ENCODE peak calls at places on chromosomes 11 and 22, in ten cellular contexts. W is mucosa of descending colon, O is PC-3, C is endodermal cell, G is fibroblast of lung, B is brain microvascular endothelial cell, H is IMR-90, D is transverse colon, P is vagina, Q is heart right ventricle. S is an unnamed sample.

GRCh38 chr11:16605440-16605970 is 132.9 kb upstream of the C11orf58 start:
- DNase-seq in Q (peak; percentile 43), O (no peak), H (peak; percentile 44), B (peak; percentile 12), D (peak; percentile 22), W (peak; percentile 36), P (no peak), C (peak; percentile 78), G (peak; percentile 26), S (peak; percentile 23)

GRCh38 chr11:102135256-102135655 is 25.0 kb downstream of the YAP1 start:
- DNase-seq in B (no peak), H (no peak), G (no peak), D (no peak), C (no peak), P (no peak), Q (no peak), W (no peak), O (no peak), S (no peak)

GRCh38 chr11:27926056-27926455 is 181.9 kb downstream of the KIF18A start:
- DNase-seq in O (no peak), W (no peak), D (no peak), Q (no peak), H (no peak), B (no peak), P (no peak), G (no peak), C (no peak), S (no peak)

GRCh38 chr11:124717421-124717785 is 22.3 kb upstream of the NRGN start:
- DNase-seq in P (no peak), G (peak; percentile 36), B (peak; percentile 15), D (no peak), C (no peak), H (peak; percentile 59), W (no peak), O (peak; percentile 11), Q (no peak), S (peak; percentile 59)

GRCh38 chr11:18624161-18624560 is 10.0 kb downstream of the SPTY2D1 start:
- DNase-seq in P (no peak), Q (no peak), B (no peak), D (no peak), C (no peak), O (no peak), H (no peak), W (no peak), G (no peak), S (no peak)

GRCh38 chr11:82718307-82718706 is 15.4 kb downstream of the FAM181B start:
- DNase-seq in C (peak; percentile 73), P (no peak), Q (no peak), H (peak; percentile 49), D (no peak), W (peak; percentile 46), O (peak; percentile 76), G (peak; percentile 39), B (peak; percentile 40), S (peak; percentile 69)

GRCh38 chr11:130737866-130738431 is 178.3 kb downstream of the SNX19 start:
- DNase-seq in D (no peak), G (peak; percentile 98), H (peak; percentile 89), Q (peak; percentile 72), O (peak; percentile 72), C (peak; percentile 37), P (no peak), W (no peak), B (peak; percentile 74), S (peak; percentile 83)

GRCh38 chr11:44940424-44940823 is 10.3 kb downstream of the TP53I11 start:
- DNase-seq in G (no peak), C (no peak), B (no peak), H (no peak), P (no peak), O (no peak), D (no peak), Q (no peak), W (no peak), S (no peak)

GRCh38 chr22:39895682-39896081 is 2.1 kb upstream of the ENTHD1 start:
- DNase-seq in G (no peak), Q (no peak), D (no peak), W (no peak), C (no peak), O (no peak), B (no peak), H (no peak), P (no peak), S (no peak)

GRCh38 chr11:101915811-101916291 is 471 bp downstream of the ANGPTL5 start:
- DNase-seq in W (no peak), C (no peak), Q (no peak), O (peak; percentile 52), B (peak; percentile 48), G (peak; percentile 38), P (no peak), H (peak; percentile 36), D (no peak), S (peak; percentile 78)

GRCh38 chr11:33668468-33668825 is 32.2 kb downstream of the C11orf91 start:
- DNase-seq in Q (no peak), W (no peak), G (peak; percentile 59), B (no peak), D (no peak), H (no peak), C (no peak), O (no peak), P (no peak), S (no peak)

GRCh38 chr11:70811483-70811882 is 413.2 kb downstream of the CTTN start:
- DNase-seq in H (no peak), G (no peak), C (no peak), O (no peak), W (no peak), Q (no peak), D (no peak), P (no peak), B (no peak), S (no peak)

GRCh38 chr11:100687630-100688395 is 725 bp downstream of the ARHGAP42 start:
- DNase-seq in P (peak; percentile 86), C (peak; percentile 89), D (peak; percentile 65), Q (peak; percentile 29), H (peak; percentile 85), W (peak; percentile 69), G (peak; percentile 84), O (peak; percentile 81), B (peak; percentile 72), S (peak; percentile 93)

GRCh38 chr11:47376183-47376542 is 2.2 kb downstream of the SPI1 start:
- DNase-seq in O (no peak), P (no peak), W (no peak), B (no peak), Q (no peak), H (no peak), D (no peak), C (no peak), G (no peak), S (no peak)

GRCh38 chr11:47377571-47378010 is 756 bp downstream of the SPI1 start:
- DNase-seq in Q (no peak), B (no peak), W (no peak), O (no peak), G (no peak), C (no peak), D (no peak), H (no peak), P (no peak), S (no peak)

GRCh38 chr11:47378011-47378835 is at the start of gene SPI1:
- DNase-seq in G (no peak), H (no peak), B (no peak), P (no peak), Q (peak; percentile 37), D (peak; percentile 73), O (no peak), W (peak; percentile 59), C (no peak), S (no peak)

GRCh38 chr11:47375546-47376085 is 2.7 kb downstream of the SPI1 start:
- DNase-seq in W (no peak), P (no peak), B (no peak), C (no peak), O (no peak), G (no peak), Q (no peak), H (no peak), D (no peak), S (no peak)

GRCh38 chr11:47376543-47377371 is 1.6 kb downstream of the SPI1 start:
- DNase-seq in H (no peak), G (no peak), D (peak; percentile 39), Q (no peak), P (no peak), B (no peak), C (no peak), W (peak; percentile 41), O (no peak), S (peak; percentile 12)
- H3K4me3 ChIP-seq in H (no peak overlapping the region), G (no peak overlapping the region), D (no peak overlapping the region), Q (peak overlapping the region; percentile 66), P (peak overlapping the region; percentile 8), B (no peak overlapping the region), C (no peak overlapping the region), W (no peak overlapping the region), O (no peak overlapping the region), S (no peak overlapping the region)

GRCh38 chr11:64874308-64874707 is 4.1 kb downstream of the EHD1 start:
- DNase-seq in W (no peak), B (no peak), H (peak; percentile 47), Q (no peak), D (peak; percentile 60), P (no peak), O (no peak), G (peak; percentile 82), C (no peak), S (no peak)
- TF ChIP-seq CTCF in W (no peak), B (no peak), H (no peak), Q (no peak), D (no peak), P (no peak), O (no peak), G (no peak), C (no peak), S (no peak)

GRCh38 chr11:111937859-111938258 is 716 bp downstream of the DIXDC1 start:
- DNase-seq in G (no peak), D (no peak), C (no peak), B (no peak), Q (no peak), O (no peak), H (no peak), P (no peak), W (no peak), S (no peak)
- H3K4me3 ChIP-seq in G (peak overlapping the region; percentile 68), D (peak overlapping the region; percentile 75), C (peak overlapping the region; percentile 87), B (peak overlapping the region; percentile 71), Q (peak overlapping the region; percentile 68), O (peak overlapping the region; percentile 83), H (peak overlapping the region; percentile 84), P (peak overlapping the region; percentile 55), W (no peak overlapping the region), S (peak overlapping the region; percentile 57)

DNA sequence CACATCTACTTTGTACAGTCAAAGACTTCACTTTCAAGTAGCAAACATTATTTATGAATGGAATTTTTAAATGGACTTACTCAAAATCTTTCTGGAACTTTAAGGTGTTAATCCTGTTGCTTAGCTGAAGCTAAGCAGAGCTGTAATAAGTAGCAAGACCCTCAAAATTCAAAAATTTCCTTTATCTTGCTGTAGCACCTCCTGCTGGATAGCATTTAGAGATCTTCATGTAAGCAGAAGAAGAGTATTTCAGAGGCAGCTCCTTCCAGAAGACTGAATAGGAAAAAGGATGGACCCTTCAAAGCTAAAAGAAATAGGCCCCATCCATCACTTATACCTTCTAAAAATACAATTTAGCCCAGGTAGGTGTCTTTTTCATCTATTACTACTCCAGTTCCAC is 3.4 kb downstream of the PHF21A start:
- DNase-seq in W (no peak), D (no peak), O (no peak), C (no peak), P (no peak), B (no peak), H (no peak), G (no peak), Q (no peak), S (no peak)
- TF ChIP-seq CTCF in W (no peak), D (no peak), O (peak; percentile 55), C (peak; percentile 61), P (no peak), B (peak; percentile 30), H (peak; percentile 32), G (peak; percentile 40), Q (no peak), S (peak; percentile 30)